ENCODE peak calls at places on chromosomes 2 and 18, in six cellular contexts. I, V, F, D, R and Q are unnamed samples.
A peak's percentile ranks its signal among the peaks of the same experiment; 100 is the strongest.

GRCh38 chr2:96665083-96665569 is 22.6 kb downstream of the FER1L5 start:
- DNase-seq in I (no peak), V (no peak), F (no peak), D (no peak), R (peak; percentile 27), Q (no peak)

GRCh38 chr2:33475381-33476099 is 909 bp upstream of the RASGRP3 start:
- DNase-seq in I (no peak), V (no peak), F (peak; percentile 41), D (peak; percentile 83), R (peak; percentile 61), Q (peak; percentile 39)

GRCh38 chr2:240628507-240629418 is 3.5 kb downstream of the GPR35 start:
- DNase-seq in I (no peak), V (no peak), F (no peak), D (no peak), R (no peak), Q (peak; percentile 13)

GRCh38 chr2:96091141-96091710 is 25.1 kb downstream of the ADRA2B start:
- DNase-seq in I (no peak), V (no peak), F (no peak), D (no peak), R (no peak), Q (peak; percentile 4)

GRCh38 chr2:162243305-162243693 is at the start of gene FAP:
- DNase-seq in I (no peak), V (no peak), F (no peak), D (no peak), R (no peak), Q (no peak)

GRCh38 chr2:39781697-39782096 is 2.6 kb upstream of the THUMPD2 start:
- DNase-seq in I (no peak), V (no peak), F (no peak), D (no peak), R (no peak), Q (no peak)

GRCh38 chr2:233202531-233202944 is 48.9 kb upstream of the ATG16L1 start:
- DNase-seq in I (no peak), V (peak; percentile 64), F (no peak), D (no peak), R (no peak), Q (no peak)

GRCh38 chr2:231425811-231426703 is 30.5 kb downstream of the B3GNT7 start:
- DNase-seq in I (no peak), V (no peak), F (peak; percentile 47), D (no peak), R (no peak), Q (no peak)

GRCh38 chr2:19543271-19544019 is 185.0 kb upstream of the OSR1 start:
- DNase-seq in I (no peak), V (no peak), F (no peak), D (no peak), R (no peak), Q (no peak)

GRCh38 chr2:3520591-3520990 is 1.3 kb upstream of the ADI1 start:
- DNase-seq in I (no peak), V (no peak), F (no peak), D (no peak), R (no peak), Q (no peak)

GRCh38 chr2:3516831-3517230 is 2.5 kb downstream of the ADI1 start:
- DNase-seq in I (no peak), V (no peak), F (no peak), D (no peak), R (no peak), Q (no peak)

GRCh38 chr2:3518496-3519254 is 656 bp downstream of the ADI1 start:
- DNase-seq in I (peak; percentile 99), V (peak; percentile 94), F (peak; percentile 99), D (peak; percentile 98), R (peak; percentile 97), Q (peak; percentile 98)

GRCh38 chr2:3517948-3518495 is 1.3 kb downstream of the ADI1 start:
- DNase-seq in I (no peak), V (no peak), F (no peak), D (no peak), R (peak; percentile 75), Q (no peak)

GRCh38 chr2:3519255-3520190 is at the start of gene ADI1:
- DNase-seq in I (peak; percentile 73), V (peak; percentile 16), F (peak; percentile 43), D (peak; percentile 90), R (peak; percentile 83), Q (peak; percentile 69)
- TF ChIP-seq POLR2A in I (peak; percentile 76), V (peak; percentile 87), F (peak; percentile 87), D (peak; percentile 88), R (no peak), Q (peak; percentile 73)

GRCh38 chr2:197615033-197615652 is 60.2 kb downstream of the RFTN2 start:
- DNase-seq in I (no peak), V (no peak), F (no peak), D (no peak), R (peak; percentile 27), Q (no peak)
- TF ChIP-seq TAF1 in I (no peak), V (no peak), F (no peak), D (no peak), R (no peak), Q (no peak)

GRCh38 chr2:111904726-111905476 is 6.5 kb downstream of the MERTK start:
- DNase-seq in I (no peak), V (no peak), F (no peak), D (peak; percentile 63), R (no peak), Q (no peak)
- TF ChIP-seq POLR2A in I (no peak), V (no peak), F (no peak), D (no peak), R (no peak), Q (no peak)

DNA sequence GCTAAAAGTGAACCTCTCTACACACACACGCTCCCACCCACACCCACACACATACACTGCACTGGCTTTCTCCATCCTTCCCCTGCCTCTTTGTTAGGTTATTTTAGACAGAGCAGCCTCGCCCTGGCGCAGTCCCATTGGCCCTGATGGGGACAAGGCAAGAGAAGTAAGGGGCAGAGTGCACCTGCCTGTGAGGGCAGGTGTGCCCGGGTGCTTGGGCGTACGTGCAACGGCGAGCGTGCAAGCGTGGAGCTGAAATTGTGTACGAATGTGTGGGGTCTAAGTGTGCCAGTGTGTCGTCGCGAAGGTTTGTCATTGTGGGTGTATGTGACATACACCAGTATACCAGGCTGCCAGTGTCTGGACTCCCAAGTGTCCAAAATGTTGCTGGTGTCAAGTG is 514 bp downstream of the LRATD1 start:
- DNase-seq in I (no peak), V (no peak), F (no peak), D (no peak), R (no peak), Q (no peak)
- TF ChIP-seq TAF1 in I (no peak), V (no peak), F (no peak), D (no peak), R (no peak), Q (no peak)

GRCh38 chr18:55589625-55590291 is 1.8 kb upstream of the TCF4 start:
- DNase-seq in I (peak; percentile 66), V (peak; percentile 2), F (peak; percentile 83), D (peak; percentile 95), R (no peak), Q (peak; percentile 36)
- TF ChIP-seq POLR2A in I (peak; percentile 66), V (peak; percentile 71), F (peak; percentile 94), D (peak; percentile 84), R (no peak), Q (peak; percentile 26)